ENCODE peak calls at places on chromosomes 13 and 19, in six cellular contexts. M is BE2C, U is endothelial cell of umbilical vein, I is thoracic aorta, B is astrocyte, L is tibial artery. X is an unnamed sample.

GRCh38 chr19:28292822-28293500 is 920.0 kb downstream of the UQCRFS1 start:
- DNase-seq in M (no peak), U (peak), I (no peak), B (no peak), L (no peak), X (no peak)

GRCh38 chr19:11483176-11484111 is 2.6 kb upstream of the ELAVL3 start:
- DNase-seq in M (no peak), U (no peak), I (no peak), B (no peak), L (no peak), X (no peak)

GRCh38 chr13:20351279-20352022 is 119.3 kb upstream of the GJB6 start:
- DNase-seq in M (no peak), U (no peak), I (no peak), B (peak), L (no peak), X (no peak)

GRCh38 chr19:30577551-30578090 is 205.4 kb downstream of the ZNF536 start:
- DNase-seq in M (no peak), U (no peak), I (no peak), B (no peak), L (no peak), X (no peak)

GRCh38 chr19:31274266-31274963 is 74.8 kb downstream of the TSHZ3 start:
- DNase-seq in M (no peak), U (no peak), I (no peak), B (no peak), L (no peak), X (no peak)

GRCh38 chr19:14425696-14426138 is 6.6 kb upstream of the DDX39A start:
- DNase-seq in M (no peak), U (no peak), I (no peak), B (peak), L (no peak), X (no peak)

GRCh38 chr19:4187313-4188122 is 5.0 kb downstream of the ANKRD24 start:
- DNase-seq in M (no peak), U (no peak), I (no peak), B (no peak), L (no peak), X (no peak)

GRCh38 chr19:33064117-33064777 is 441 bp downstream of the RHPN2 start:
- DNase-seq in M (peak), U (no peak), I (no peak), B (no peak), L (no peak), X (peak)

GRCh38 chr13:45367358-45367757 is 26.4 kb upstream of the TPT1 start:
- DNase-seq in M (no peak), U (peak), I (peak), B (peak), L (peak), X (no peak)

GRCh38 chr13:99316657-99317244 is 9.6 kb upstream of the GPR183 start:
- DNase-seq in M (no peak), U (no peak), I (no peak), B (peak), L (no peak), X (no peak)

GRCh38 chr13:98525852-98526512 is 50.9 kb downstream of the STK24 start:
- DNase-seq in M (no peak), U (no peak), I (no peak), B (no peak), L (no peak), X (no peak)

GRCh38 chr13:26989261-26990007 is 182.2 kb downstream of the USP12 start:
- DNase-seq in M (no peak), U (no peak), I (no peak), B (no peak), L (no peak), X (no peak)

GRCh38 chr13:43127827-43128226 is 104.4 kb downstream of the DNAJC15 start:
- DNase-seq in M (no peak), U (no peak), I (no peak), B (no peak), L (no peak), X (no peak)

GRCh38 chr13:100511422-100511821 is 77.2 kb downstream of the GGACT start:
- DNase-seq in M (no peak), U (no peak), I (no peak), B (no peak), L (no peak), X (no peak)

DNA sequence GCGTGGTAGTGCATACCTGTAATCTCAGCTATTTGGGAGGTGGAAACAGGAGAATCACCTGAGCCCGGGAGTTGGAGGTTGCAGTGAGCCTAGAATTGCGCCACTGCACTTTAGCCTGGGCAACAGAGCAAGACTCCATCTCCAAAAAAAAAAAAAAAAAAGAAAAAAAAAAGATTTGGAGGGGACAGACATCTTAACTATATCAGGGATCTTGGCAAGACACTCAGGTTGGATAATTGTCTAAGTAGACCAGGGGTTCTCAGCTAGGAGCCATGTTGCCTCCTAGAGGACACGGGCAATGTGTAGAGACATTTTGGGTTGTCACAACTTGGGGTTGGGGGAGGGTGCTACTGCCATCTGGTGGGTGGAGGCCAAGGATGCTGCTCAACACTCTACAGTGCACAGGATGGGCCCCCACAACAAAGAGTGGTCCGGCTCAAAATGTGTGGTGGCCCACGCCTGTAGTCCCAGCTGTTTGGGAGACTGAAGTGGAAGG is 1.9 kb upstream of the ZNF580 start:
- DNase-seq in M (peak), U (no peak), I (no peak), B (no peak), L (no peak), X (no peak)
- TF ChIP-seq CTCF in M (peak), U (peak), I (peak), B (peak), L (peak), X (no peak)

DNA sequence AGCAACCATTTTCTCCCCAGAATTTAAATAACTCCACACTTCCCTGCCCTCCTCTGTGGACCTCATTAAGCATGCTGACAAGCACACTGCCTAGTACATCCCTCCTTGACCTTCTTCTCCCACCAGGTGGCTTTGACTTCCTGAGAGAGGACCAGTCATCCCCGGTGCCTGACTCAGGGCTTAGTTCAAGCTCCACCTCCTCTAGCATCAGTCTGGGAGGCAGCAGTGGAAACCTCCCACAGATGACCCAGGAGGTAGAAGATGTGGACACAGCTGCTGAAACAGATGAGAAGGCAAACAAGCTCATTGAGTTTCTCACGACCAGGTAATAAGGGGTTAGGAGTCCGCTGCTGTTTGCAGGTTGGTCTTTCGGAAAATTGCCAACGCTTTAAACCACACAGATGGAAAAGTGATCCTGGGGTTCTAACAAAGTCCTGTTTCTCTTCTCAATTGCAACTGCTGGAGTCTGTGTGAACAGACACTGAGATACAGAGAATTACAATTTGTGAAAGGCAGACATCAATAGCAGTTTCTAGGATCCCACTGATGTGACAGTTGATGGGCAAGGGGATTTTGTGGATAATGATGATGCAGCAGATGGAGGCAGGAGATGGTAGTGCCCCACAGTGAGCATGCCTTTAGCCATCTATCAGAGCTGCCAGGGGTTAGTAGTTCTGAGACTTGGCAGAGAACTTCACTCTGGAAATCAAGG is 86.7 kb downstream of the ZAR1L start:
- DNase-seq in M (no peak), U (no peak), I (no peak), B (peak), L (no peak), X (no peak)
- TF ChIP-seq CTCF in M (no peak), U (no peak), I (no peak), B (no peak), L (no peak), X (no peak)

GRCh38 chr13:94416454-94417080 is 62.9 kb downstream of the DCT start:
- DNase-seq in M (peak), U (peak), I (no peak), B (peak), L (no peak), X (no peak)
- TF ChIP-seq CTCF in M (peak), U (peak), I (no peak), B (peak), L (peak), X (no peak)

DNA sequence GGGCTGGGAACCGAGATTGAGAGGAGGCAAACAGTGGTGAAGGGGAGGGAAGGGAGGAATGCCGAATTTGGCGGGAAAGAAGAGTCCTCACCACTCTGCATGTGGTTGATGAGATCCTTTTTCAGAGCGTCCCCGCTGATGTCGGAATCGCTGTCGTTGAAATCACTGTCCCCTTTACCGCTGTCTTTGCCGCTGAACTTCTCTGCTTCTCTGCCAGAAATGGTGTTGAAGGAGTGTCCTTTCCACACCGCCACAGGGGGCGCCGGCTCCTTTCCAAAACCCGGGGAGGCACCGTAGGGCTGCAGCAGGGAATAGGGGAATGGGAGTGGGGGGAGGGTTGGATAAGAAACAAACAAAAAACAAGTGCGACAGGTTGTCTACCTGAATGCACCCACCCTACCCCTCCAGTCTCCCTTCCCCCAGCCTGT is 3.1 kb downstream of the PCDH8 start:
- DNase-seq in M (no peak), U (no peak), I (no peak), B (no peak), L (no peak), X (no peak)
- TF ChIP-seq CTCF in M (peak), U (no peak), I (no peak), B (no peak), L (no peak), X (no peak)

GRCh38 chr19:7582446-7582845 is 13.2 kb upstream of the CAMSAP3 start:
- DNase-seq in M (no peak), U (no peak), I (no peak), B (no peak), L (no peak), X (no peak)

GRCh38 chr19:7579182-7579581 is 16.5 kb upstream of the CAMSAP3 start:
- DNase-seq in M (no peak), U (no peak), I (no peak), B (no peak), L (no peak), X (no peak)

GRCh38 chr19:7575426-7576040 is 20.1 kb upstream of the CAMSAP3 start:
- DNase-seq in M (no peak), U (no peak), I (no peak), B (no peak), L (no peak), X (no peak)

DNA sequence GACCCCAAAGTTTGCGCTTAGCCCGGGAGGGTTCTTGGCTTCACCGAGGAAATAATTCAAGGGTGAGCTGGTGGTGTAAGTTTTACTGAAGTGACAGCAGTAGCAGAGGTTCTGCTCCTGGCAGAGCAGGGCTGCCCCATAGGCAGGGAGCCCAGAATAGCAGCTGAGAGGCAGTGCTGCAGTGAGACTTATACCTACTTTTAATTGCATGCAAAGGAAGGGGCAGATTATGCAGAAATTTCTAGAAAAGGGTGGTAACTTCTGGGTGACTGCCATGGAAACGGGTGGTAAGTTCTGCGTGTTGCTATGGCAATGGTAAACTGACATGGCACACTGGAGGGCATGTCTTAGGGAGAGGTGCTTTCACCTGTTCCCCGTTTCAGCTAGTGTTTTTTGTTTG is 17.5 kb upstream of the CAMSAP3 start:
- DNase-seq in M (no peak), U (no peak), I (no peak), B (no peak), L (no peak), X (no peak)
- TF ChIP-seq CTCF in M (no peak), U (no peak), I (no peak), B (no peak), L (no peak), X (no peak)

GRCh38 chr19:791605-792360 is 5.5 kb upstream of the PTBP1 start:
- DNase-seq in M (peak), U (no peak), I (no peak), B (no peak), L (no peak), X (no peak)

GRCh38 chr19:789473-790052 is 7.7 kb upstream of the PTBP1 start:
- DNase-seq in M (peak), U (peak), I (no peak), B (no peak), L (no peak), X (no peak)

GRCh38 chr19:790971-791604 is 6.2 kb upstream of the PTBP1 start:
- DNase-seq in M (no peak), U (no peak), I (no peak), B (no peak), L (no peak), X (no peak)

GRCh38 chr19:787551-787950 is 9.7 kb upstream of the PTBP1 start:
- DNase-seq in M (no peak), U (no peak), I (no peak), B (no peak), L (no peak), X (no peak)

GRCh38 chr19:788821-789472 is 8.3 kb upstream of the PTBP1 start:
- DNase-seq in M (no peak), U (no peak), I (no peak), B (no peak), L (no peak), X (no peak)
- TF ChIP-seq CTCF in M (no peak), U (no peak), I (no peak), B (no peak), L (no peak), X (no peak)

DNA sequence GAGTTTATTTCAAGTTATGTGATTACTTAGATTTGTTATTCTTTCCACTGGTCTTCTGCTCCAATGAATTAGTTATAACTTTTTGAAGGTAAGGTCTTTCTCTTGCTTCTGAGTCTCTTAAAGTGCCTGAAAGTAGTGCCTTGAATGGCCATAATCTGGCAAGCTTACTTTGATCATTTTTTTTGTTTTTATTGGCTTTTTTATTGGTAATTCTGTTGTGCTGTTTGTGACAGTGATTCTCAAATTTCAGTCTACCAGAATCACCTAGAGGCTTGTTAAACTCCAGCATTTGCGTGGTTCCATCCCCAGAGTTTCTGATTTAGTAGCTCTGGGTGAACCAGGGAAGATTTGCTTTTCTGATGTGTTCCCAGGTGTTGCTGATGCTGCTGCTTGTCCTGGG is 91.2 kb downstream of the PAN3 start:
- DNase-seq in M (no peak), U (no peak), I (no peak), B (no peak), L (no peak), X (no peak)
- TF ChIP-seq CTCF in M (no peak), U (no peak), I (no peak), B (no peak), L (no peak), X (no peak)

DNA sequence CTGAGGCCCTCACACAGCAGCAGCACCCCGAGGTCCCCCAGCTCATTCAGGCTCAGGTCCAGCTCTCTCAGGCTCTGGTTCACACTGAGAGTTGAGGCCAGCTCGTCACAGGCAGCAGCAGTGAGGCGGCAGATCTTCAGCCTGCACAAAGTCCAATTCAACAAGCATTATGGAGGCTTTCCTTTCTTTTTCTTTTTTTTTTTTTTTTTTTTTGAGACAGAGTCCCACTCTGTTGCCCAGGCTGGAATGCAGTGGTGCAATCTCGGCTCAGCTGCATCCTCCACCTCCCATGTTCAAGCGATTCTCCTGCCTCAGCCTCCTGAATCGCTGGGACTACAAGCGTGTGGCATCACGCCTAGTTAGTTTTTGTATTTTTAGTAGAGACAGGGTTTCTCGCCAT is 22.9 kb downstream of the NLRP12 start:
- DNase-seq in M (no peak), U (no peak), I (no peak), B (no peak), L (no peak), X (no peak)
- TF ChIP-seq CTCF in M (no peak), U (no peak), I (no peak), B (no peak), L (no peak), X (no peak)